ENCODE peak calls at places on chromosomes 16 and 17, in ten cellular contexts. J is A549; C is esophagus muscularis mucosa; D is retinal pigment epithelial cell; O is prostate gland; A is stomach; S is effector memory CD4-positive, alpha-beta T cell; W is hepatocyte; E is OCI-LY7; M is CD4-positive, alpha-beta memory T cell. T is an unnamed sample.
A peak's percentile ranks its signal among the peaks of the same experiment; 100 is the strongest.

GRCh38 chr17:47628014-47628413 is 21.7 kb upstream of the KPNB1 start:
- DNase-seq in J (no peak), C (no peak), D (no peak), O (no peak), A (no peak), S (no peak), W (no peak), E (no peak), M (no peak), T (no peak)

GRCh38 chr16:57628008-57628781 is at the start of gene ADGRG1:
- DNase-seq in J (peak; percentile 93), C (no peak), D (peak; percentile 87), O (peak; percentile 70), A (peak; percentile 72), S (no peak), W (peak; percentile 94), E (no peak), M (no peak), T (no peak)

GRCh38 chr17:67393809-67394418 is 16.8 kb downstream of the PITPNC1 start:
- DNase-seq in J (no peak), C (no peak), D (no peak), O (no peak), A (no peak), S (no peak), W (no peak), E (no peak), M (no peak), T (no peak)

GRCh38 chr17:14281530-14281929 is 19.4 kb upstream of the HS3ST3B1 start:
- DNase-seq in J (no peak), C (peak; percentile 39), D (no peak), O (no peak), A (no peak), S (no peak), W (no peak), E (no peak), M (no peak), T (no peak)

GRCh38 chr16:57107324-57107922 is 15.0 kb downstream of the CPNE2 start:
- DNase-seq in J (no peak), C (no peak), D (no peak), O (no peak), A (no peak), S (no peak), W (no peak), E (no peak), M (no peak), T (no peak)

GRCh38 chr17:10186771-10187425 is 11.5 kb downstream of the GAS7 start:
- DNase-seq in J (no peak), C (no peak), D (peak; percentile 52), O (no peak), A (no peak), S (no peak), W (no peak), E (no peak), M (no peak), T (no peak)

GRCh38 chr16:89898201-89898967 is 20.3 kb upstream of the MC1R start:
- DNase-seq in J (no peak), C (no peak), D (no peak), O (no peak), A (no peak), S (no peak), W (no peak), E (no peak), M (no peak), T (no peak)

GRCh38 chr17:40253565-40253964 is 34.1 kb upstream of the CDC6 start:
- DNase-seq in J (no peak), C (no peak), D (no peak), O (no peak), A (no peak), S (no peak), W (no peak), E (no peak), M (no peak), T (no peak)

GRCh38 chr17:42675984-42676423 is 790 bp downstream of the PLEKHH3 start:
- DNase-seq in J (peak; percentile 47), C (no peak), D (no peak), O (peak; percentile 69), A (peak; percentile 82), S (no peak), W (peak; percentile 82), E (peak; percentile 27), M (no peak), T (no peak)

DNA sequence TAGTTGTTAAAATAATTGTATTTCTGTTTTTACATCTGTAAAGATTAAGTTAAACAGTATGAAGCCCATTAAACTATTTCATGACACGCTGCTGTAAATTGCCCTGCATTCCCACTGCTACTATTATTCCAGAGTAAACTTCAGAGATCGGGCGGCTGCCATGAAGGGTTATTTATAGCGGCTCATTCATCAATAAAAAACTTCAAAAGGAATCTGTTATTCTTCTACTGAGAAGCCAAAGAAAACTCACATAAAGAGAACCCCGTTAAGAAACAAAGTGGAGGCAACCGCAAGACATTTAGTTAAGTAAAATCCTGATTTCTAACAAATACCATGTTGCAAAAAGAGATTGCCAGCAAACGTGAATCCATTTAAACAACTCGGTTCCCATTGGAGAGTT is 16.4 kb downstream of the FOXL1 start:
- DNase-seq in J (no peak), C (no peak), D (no peak), O (peak; percentile 13), A (no peak), S (no peak), W (no peak), E (no peak), M (no peak), T (no peak)
- H3K4me3 ChIP-seq in J (no peak overlapping the region), C (no peak overlapping the region), D (no peak overlapping the region), O (no peak overlapping the region), A (no peak overlapping the region), S (no peak overlapping the region), W (no peak overlapping the region), E (no peak overlapping the region), M (no peak overlapping the region), T (no peak overlapping the region)

GRCh38 chr16:78640886-78641285 is 541.4 kb downstream of the WWOX start:
- DNase-seq in J (no peak), C (no peak), D (no peak), O (no peak), A (no peak), S (no peak), W (no peak), E (no peak), M (no peak), T (no peak)
- H3K4me3 ChIP-seq in J (no peak overlapping the region), C (no peak overlapping the region), D (no peak overlapping the region), O (no peak overlapping the region), A (no peak overlapping the region), S (no peak overlapping the region), W (no peak overlapping the region), E (no peak overlapping the region), M (no peak overlapping the region), T (no peak overlapping the region)

GRCh38 chr16:15778999-15779614 is 77.7 kb downstream of the MYH11 start:
- DNase-seq in J (no peak), C (no peak), D (no peak), O (no peak), A (no peak), S (no peak), W (no peak), E (no peak), M (no peak), T (no peak)
- H3K4me3 ChIP-seq in J (no peak overlapping the region), C (no peak overlapping the region), D (no peak overlapping the region), O (no peak overlapping the region), A (no peak overlapping the region), S (no peak overlapping the region), W (no peak overlapping the region), E (no peak overlapping the region), M (no peak overlapping the region), T (no peak overlapping the region)

GRCh38 chr17:52157161-52157560 is 1.4 kb downstream of the CA10 start:
- DNase-seq in J (no peak), C (no peak), D (no peak), O (no peak), A (no peak), S (no peak), W (no peak), E (no peak), M (no peak), T (no peak)

GRCh38 chr17:52159159-52159809 is 770 bp upstream of the CA10 start:
- DNase-seq in J (no peak), C (no peak), D (no peak), O (no peak), A (no peak), S (no peak), W (no peak), E (no peak), M (no peak), T (no peak)

GRCh38 chr17:52157603-52158449 is 688 bp downstream of the CA10 start:
- DNase-seq in J (no peak), C (no peak), D (no peak), O (no peak), A (no peak), S (no peak), W (no peak), E (no peak), M (no peak), T (no peak)

GRCh38 chr17:52159810-52160578 is 1.5 kb upstream of the CA10 start:
- DNase-seq in J (no peak), C (no peak), D (no peak), O (no peak), A (no peak), S (no peak), W (no peak), E (no peak), M (no peak), T (no peak)

DNA sequence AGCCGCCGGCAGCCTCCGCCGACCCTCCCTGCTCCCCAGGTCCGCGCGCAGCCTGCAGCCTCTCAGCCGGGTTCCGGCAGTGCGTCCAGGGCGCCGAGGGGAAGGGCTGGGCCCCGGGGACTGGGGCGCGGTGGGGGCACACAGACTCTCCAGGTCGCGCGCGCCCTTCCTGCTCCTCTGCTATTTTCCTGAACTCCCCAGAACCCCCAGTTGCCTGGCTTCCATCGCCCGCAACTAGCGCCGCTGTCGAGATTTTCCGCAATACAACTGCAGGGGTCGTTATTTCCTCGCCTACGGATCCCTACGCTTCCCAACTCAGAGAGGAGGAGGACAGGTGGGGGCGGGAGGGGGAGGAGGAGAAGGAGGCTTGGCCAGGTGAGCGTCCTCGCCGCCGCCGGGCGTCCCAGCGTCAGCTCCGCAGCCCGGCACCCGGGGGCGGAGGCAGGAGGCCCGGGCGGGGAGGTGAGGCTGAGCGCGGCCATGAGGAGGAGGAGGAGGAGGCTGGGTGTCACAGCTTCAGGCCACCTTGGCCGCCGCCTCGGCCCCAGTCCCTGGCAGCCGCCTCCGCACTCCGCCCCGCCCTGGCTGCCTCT is at the start of gene CA10:
- DNase-seq in J (no peak), C (no peak), D (no peak), O (no peak), A (no peak), S (no peak), W (peak; percentile 27), E (no peak), M (no peak), T (no peak)
- H3K4me3 ChIP-seq in J (no peak within 1 kb of the TSS), C (peak within 1 kb of the TSS; percentile 31), D (no peak within 1 kb of the TSS), O (peak within 1 kb of the TSS; percentile 9), A (peak within 1 kb of the TSS; percentile 43), S (no peak within 1 kb of the TSS), W (no peak within 1 kb of the TSS), E (no peak within 1 kb of the TSS), M (no peak within 1 kb of the TSS), T (no peak within 1 kb of the TSS)

DNA sequence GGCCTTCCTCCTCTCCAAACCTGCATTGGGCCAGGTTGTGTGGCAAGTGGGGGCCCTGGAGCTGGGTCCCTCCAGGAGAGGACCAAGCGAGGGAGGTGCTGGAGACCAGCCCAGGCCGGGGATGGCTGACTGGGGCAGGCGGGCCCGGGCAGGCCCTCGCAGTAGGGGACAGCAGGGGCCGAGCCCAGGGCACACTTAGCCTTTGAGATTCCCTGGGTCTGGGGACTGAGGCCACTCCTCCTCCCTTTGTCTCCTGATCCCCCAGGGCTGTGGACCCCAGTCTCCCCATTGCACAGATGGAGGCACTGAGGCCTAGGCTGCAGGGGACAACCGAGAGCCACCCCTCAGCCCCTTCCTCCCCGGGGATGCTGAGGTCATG is 5.2 kb downstream of the FOXJ1 start:
- DNase-seq in J (no peak), C (no peak), D (no peak), O (no peak), A (no peak), S (no peak), W (no peak), E (no peak), M (no peak), T (no peak)
- H3K4me3 ChIP-seq in J (no peak overlapping the region), C (no peak overlapping the region), D (no peak overlapping the region), O (no peak overlapping the region), A (no peak overlapping the region), S (no peak overlapping the region), W (no peak overlapping the region), E (no peak overlapping the region), M (no peak overlapping the region), T (no peak overlapping the region)

T was measured in Jurkat, Clone E6-1.